ENCODE peak calls at places on chromosomes 16 and 17, in six cellular contexts. J is ovary, B is astrocyte, H is K562, P is progenitor cell of endocrine pancreas, M is cardiac fibroblast. K is an unnamed sample.

GRCh38 chr17:78378225-78379133 is at the start of gene PGS1:
- DNase-seq in P (peak), H (peak), B (no peak), J (peak), M (peak), K (peak)

GRCh38 chr17:1638171-1638583 is 7.4 kb downstream of the SCARF1 start:
- DNase-seq in M (no peak), J (no peak), B (no peak), P (no peak), H (no peak), K (no peak)

GRCh38 chr17:74361613-74362391 is at the start of gene BTBD17:
- DNase-seq in J (peak), P (peak), B (no peak), M (peak), H (peak), K (peak)

GRCh38 chr16:28035866-28036393 is 27.6 kb downstream of the GSG1L start:
- DNase-seq in J (no peak), P (no peak), B (no peak), M (no peak), H (no peak), K (no peak)

GRCh38 chr17:46917516-46917915 is 5.4 kb upstream of the GOSR2 start:
- DNase-seq in B (no peak), H (no peak), J (no peak), M (no peak), P (no peak), K (no peak)

GRCh38 chr17:74386397-74386796 is 19.1 kb downstream of the GPR142 start:
- DNase-seq in P (no peak), J (no peak), M (peak), B (peak), H (no peak), K (peak)

GRCh38 chr16:47574091-47575054 is 113.2 kb downstream of the PHKB start:
- DNase-seq in H (no peak), B (peak), M (peak), P (no peak), J (no peak), K (peak)

GRCh38 chr17:35568561-35568960 is 7.9 kb upstream of the SLFN14 start:
- DNase-seq in H (peak), B (peak), J (no peak), P (no peak), M (peak), K (peak)

GRCh38 chr17:82963104-82963950 is 116.1 kb upstream of the METRNL start:
- DNase-seq in M (peak), H (no peak), B (peak), J (peak), P (peak), K (peak)

GRCh38 chr16:15704545-15704987 is 54.5 kb downstream of the NDE1 start:
- DNase-seq in M (peak), H (peak), P (peak), J (peak), B (peak), K (peak)

GRCh38 chr16:4947722-4948503 is 10.2 kb upstream of the SEC14L5 start:
- DNase-seq in B (no peak), H (no peak), P (no peak), M (no peak), J (no peak), K (peak)

GRCh38 chr17:9451919-9452318 is 123.7 kb downstream of the STX8 start:
- DNase-seq in P (no peak), H (no peak), M (no peak), J (no peak), B (no peak), K (no peak)

GRCh38 chr16:63890072-63890471 is 1231.8 kb downstream of the CDH11 start:
- DNase-seq in J (peak), M (peak), H (no peak), P (no peak), B (peak), K (peak)

GRCh38 chr17:7750321-7750821 is 32.8 kb downstream of the DNAH2 start:
- DNase-seq in H (no peak), M (peak), J (no peak), P (no peak), B (peak), K (peak)

GRCh38 chr17:67358612-67359011 is 7.8 kb downstream of the PSMD12 start:
- DNase-seq in P (no peak), H (no peak), B (peak), M (no peak), J (no peak), K (peak)

GRCh38 chr17:41678907-41679739 is 9.6 kb upstream of the EIF1 start:
- DNase-seq in M (peak), P (no peak), B (peak), J (no peak), H (peak), K (peak)

GRCh38 chr17:60079401-60079861 is 710 bp upstream of the HEATR6 start:
- DNase-seq in B (peak), J (no peak), M (peak), H (peak), P (no peak), K (no peak)

GRCh38 chr17:43745541-43745940 is 13.1 kb downstream of the SOST start:
- DNase-seq in M (no peak), B (no peak), P (no peak), H (no peak), J (no peak), K (no peak)

GRCh38 chr16:12496866-12497265 is 306.8 kb downstream of the CPPED1 start:
- DNase-seq in J (no peak), P (no peak), H (no peak), B (no peak), M (no peak), K (no peak)

GRCh38 chr17:5541610-5542202 is 42.6 kb downstream of the NLRP1 start:
- DNase-seq in H (no peak), P (no peak), B (no peak), J (no peak), M (no peak), K (no peak)

GRCh38 chr17:49486012-49486641 is 9.0 kb upstream of the NGFR start:
- DNase-seq in M (no peak), H (no peak), P (no peak), B (no peak), J (no peak), K (no peak)

GRCh38 chr17:72715906-72716572 is 376.4 kb downstream of the SLC39A11 start:
- DNase-seq in M (peak), H (no peak), J (no peak), P (no peak), B (peak), K (peak)

GRCh38 chr16:59683709-59684108 is 949.6 kb upstream of the GOT2 start:
- DNase-seq in M (no peak), B (no peak), H (no peak), P (no peak), J (no peak), K (no peak)

GRCh38 chr16:16067127-16067526 is 117.7 kb downstream of the ABCC1 start:
- DNase-seq in H (no peak), P (no peak), B (peak), M (no peak), J (no peak), K (no peak)

GRCh38 chr17:73827627-73828241 is 183.5 kb upstream of the SDK2 start:
- DNase-seq in M (peak), J (no peak), P (no peak), B (no peak), H (no peak), K (no peak)

GRCh38 chr17:60383379-60383778 is 8.6 kb downstream of the USP32 start:
- DNase-seq in M (no peak), J (no peak), H (no peak), P (no peak), B (no peak), K (no peak)

GRCh38 chr16:79601092-79601977 is 798 bp upstream of the MAF start:
- DNase-seq in H (no peak), M (peak), B (peak), P (peak), J (peak), K (peak)

GRCh38 chr16:13904179-13904691 is 15.7 kb upstream of the ERCC4 start:
- DNase-seq in J (no peak), B (no peak), M (no peak), P (no peak), H (no peak), K (no peak)

GRCh38 chr17:45231481-45232116 is 9.9 kb downstream of the FMNL1 start:
- DNase-seq in H (no peak), P (no peak), B (no peak), J (no peak), M (no peak), K (peak)
- TF ChIP-seq CTCF in H (peak), P (peak), B (no peak), J (no peak), M (peak), K (peak)

DNA sequence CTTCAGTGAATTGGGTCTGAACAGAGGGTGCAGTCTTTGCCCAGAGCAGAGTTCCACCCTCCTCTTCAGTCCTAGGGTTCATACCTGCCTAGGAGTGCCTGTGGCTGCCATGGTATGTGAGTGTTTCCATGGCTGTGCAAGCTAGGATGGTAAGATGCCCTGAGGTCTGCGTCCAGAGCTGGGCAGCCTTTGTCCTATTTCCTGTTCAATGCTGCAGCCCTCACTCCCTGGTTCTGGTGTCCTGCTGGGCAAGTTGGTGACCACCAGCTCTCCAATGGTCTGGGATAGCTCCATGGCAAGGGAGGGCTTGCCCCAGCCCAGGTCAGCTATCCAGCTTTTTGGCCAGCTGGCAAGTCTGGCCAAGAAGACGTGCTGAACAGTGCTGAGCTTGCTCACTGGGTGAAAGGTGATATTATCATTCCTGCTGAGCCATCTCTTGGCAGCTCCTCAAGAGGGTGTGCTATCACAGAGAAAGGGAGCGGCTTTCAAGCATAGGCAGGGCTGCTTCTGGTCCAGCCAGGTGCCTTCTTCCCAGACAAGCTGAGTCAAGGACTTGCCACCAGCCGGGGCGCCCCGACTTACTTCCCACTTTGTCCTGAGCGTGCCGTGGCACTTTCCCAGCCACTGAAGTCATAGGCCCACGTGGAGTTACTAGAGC is 13.0 kb upstream of the NFATC3 start:
- DNase-seq in J (peak), M (no peak), H (peak), B (no peak), P (no peak), K (peak)
- TF ChIP-seq CTCF in J (no peak), M (no peak), H (peak), B (no peak), P (no peak), K (peak)

GRCh38 chr17:14300628-14301278 is at the start of gene HS3ST3B1:
- DNase-seq in B (peak), M (peak), H (peak), P (peak), J (peak), K (peak)
- TF ChIP-seq CTCF in B (no peak), M (peak), H (no peak), P (no peak), J (peak), K (no peak)

GRCh38 chr17:55746466-55746865 is 4.4 kb upstream of the PCTP start:
- DNase-seq in M (no peak), J (no peak), B (no peak), H (no peak), P (no peak), K (no peak)

GRCh38 chr17:55749985-55750384 is 866 bp upstream of the PCTP start:
- DNase-seq in B (no peak), M (no peak), P (no peak), J (no peak), H (no peak), K (no peak)

GRCh38 chr17:55747209-55747608 is 3.6 kb upstream of the PCTP start:
- DNase-seq in M (no peak), H (no peak), B (no peak), J (no peak), P (no peak), K (no peak)

GRCh38 chr17:55751720-55752250 is 934 bp downstream of the PCTP start:
- DNase-seq in H (no peak), J (no peak), M (no peak), B (no peak), P (no peak), K (no peak)

GRCh38 chr17:55750750-55751641 is at the start of gene PCTP:
- DNase-seq in H (peak), B (peak), J (peak), M (peak), P (peak), K (peak)
- TF ChIP-seq CTCF in H (peak), B (peak), J (peak), M (peak), P (peak), K (peak)

GRCh38 chr17:29683481-29683880 is 60.8 kb upstream of the CORO6 start:
- DNase-seq in J (no peak), M (no peak), B (no peak), H (no peak), P (no peak), K (no peak)

GRCh38 chr17:29682054-29682453 is 59.3 kb upstream of the CORO6 start:
- DNase-seq in J (no peak), M (no peak), B (no peak), H (peak), P (no peak), K (peak)

GRCh38 chr17:29682987-29683386 is 60.3 kb upstream of the CORO6 start:
- DNase-seq in B (no peak), H (no peak), J (no peak), M (peak), P (no peak), K (no peak)

GRCh38 chr17:29687601-29688000 is 64.9 kb upstream of the CORO6 start:
- DNase-seq in B (no peak), P (no peak), J (no peak), H (no peak), M (peak), K (no peak)

GRCh38 chr17:29686998-29687397 is 64.3 kb upstream of the CORO6 start:
- DNase-seq in M (no peak), B (no peak), P (no peak), H (no peak), J (no peak), K (no peak)
- TF ChIP-seq CTCF in M (no peak), B (no peak), P (no peak), H (no peak), J (no peak), K (no peak)

GRCh38 chr17:76009969-76010661 is 9.5 kb downstream of the CDK3 start:
- DNase-seq in J (no peak), B (no peak), P (no peak), H (no peak), M (no peak), K (no peak)
- TF ChIP-seq CTCF in J (no peak), B (no peak), P (no peak), H (no peak), M (no peak), K (no peak)

GRCh38 chr16:22177968-22178934 is 15.9 kb downstream of the SDR42E2 start:
- DNase-seq in J (no peak), P (no peak), H (no peak), M (no peak), B (no peak), K (no peak)
- TF ChIP-seq CTCF in J (no peak), P (no peak), H (no peak), M (no peak), B (no peak), K (no peak)